ENCODE peak calls at places on chromosomes 4 and X, in nine cellular contexts. U, I, M, F, H, G, Q, N and L are unnamed samples.

GRCh38 chrX:153831435-153832150 is 1.2 kb upstream of the PDZD4 start:
- DNase-seq in Q (no peak), N (no peak), G (no peak), H (peak; percentile 61), M (no peak), F (no peak), I (no peak), U (no peak), L (no peak)

GRCh38 chr4:142446965-142447474 is 399.1 kb downstream of the INPP4B start:
- DNase-seq in F (no peak), U (no peak), G (no peak), H (no peak), I (no peak), Q (no peak), M (no peak), N (no peak), L (no peak)

GRCh38 chr4:123418486-123418931 is 21.9 kb downstream of the SPRY1 start:
- DNase-seq in H (peak; percentile 87), I (no peak), G (no peak), M (no peak), Q (peak; percentile 22), N (peak; percentile 82), U (no peak), F (peak; percentile 94), L (no peak)

GRCh38 chr4:10164877-10165283 is 48.3 kb upstream of the WDR1 start:
- DNase-seq in M (no peak), Q (no peak), N (no peak), G (peak; percentile 57), H (peak; percentile 83), I (no peak), F (peak; percentile 26), U (no peak), L (peak; percentile 62)

GRCh38 chrX:118528089-118528753 is 32.6 kb downstream of the DOCK11 start:
- DNase-seq in G (no peak), U (no peak), F (no peak), M (no peak), Q (no peak), H (no peak), N (no peak), I (no peak), L (no peak)

GRCh38 chrX:9530848-9531274 is 66.0 kb downstream of the TBL1X start:
- DNase-seq in M (peak; percentile 77), F (peak; percentile 83), N (peak; percentile 68), G (peak; percentile 54), I (no peak), U (no peak), H (peak; percentile 90), Q (peak; percentile 72), L (peak; percentile 65)

GRCh38 chrX:79524642-79525041 is 157.5 kb upstream of the ITM2A start:
- DNase-seq in G (no peak), I (no peak), U (no peak), N (no peak), M (no peak), Q (no peak), F (no peak), H (peak; percentile 48), L (no peak)

GRCh38 chr4:159049780-159050375 is 53.0 kb upstream of the RAPGEF2 start:
- DNase-seq in U (no peak), H (no peak), Q (no peak), G (no peak), I (no peak), N (no peak), F (no peak), M (no peak), L (no peak)

GRCh38 chrX:482192-482701 is 95.5 kb upstream of the PPP2R3B start:
- DNase-seq in N (no peak), Q (no peak), G (no peak), U (no peak), F (no peak), I (no peak), H (no peak), M (no peak), L (no peak)

GRCh38 chr4:126697748-126698147 is 935.0 kb upstream of the INTU start:
- DNase-seq in H (no peak), F (peak; percentile 43), G (no peak), I (no peak), Q (no peak), U (no peak), M (no peak), N (peak; percentile 43), L (no peak)

GRCh38 chr4:85512446-85513205 is 37.7 kb downstream of the ARHGAP24 start:
- DNase-seq in U (no peak), F (no peak), G (no peak), I (no peak), H (no peak), N (no peak), Q (no peak), M (no peak), L (no peak)

GRCh38 chrX:1667566-1667965 is 52.7 kb downstream of the ASMT start:
- DNase-seq in G (no peak), N (no peak), U (no peak), M (no peak), F (no peak), I (no peak), Q (no peak), H (no peak), L (no peak)

GRCh38 chr4:84994280-84994679 is 27.8 kb upstream of the WDFY3 start:
- DNase-seq in G (no peak), F (peak; percentile 1), H (peak; percentile 55), N (no peak), U (no peak), I (no peak), Q (peak; percentile 10), M (no peak), L (no peak)

GRCh38 chr4:105015750-105016149 is 130.9 kb upstream of the TET2 start:
- DNase-seq in N (no peak), U (no peak), H (no peak), Q (no peak), M (no peak), G (no peak), I (no peak), F (no peak), L (no peak)

GRCh38 chr4:174713821-174714220 is 115.2 kb downstream of the GLRA3 start:
- DNase-seq in F (no peak), N (no peak), I (no peak), G (no peak), U (no peak), H (no peak), Q (no peak), M (no peak), L (no peak)

GRCh38 chrX:24506082-24506481 is 41.0 kb downstream of the PDK3 start:
- DNase-seq in H (no peak), I (no peak), G (no peak), U (no peak), Q (no peak), M (no peak), F (no peak), N (no peak), L (no peak)

GRCh38 chr4:180434131-180434895 is 1808.9 kb upstream of the TENM3 start:
- DNase-seq in G (no peak), F (no peak), Q (no peak), N (no peak), U (no peak), M (no peak), I (no peak), H (no peak), L (no peak)

DNA sequence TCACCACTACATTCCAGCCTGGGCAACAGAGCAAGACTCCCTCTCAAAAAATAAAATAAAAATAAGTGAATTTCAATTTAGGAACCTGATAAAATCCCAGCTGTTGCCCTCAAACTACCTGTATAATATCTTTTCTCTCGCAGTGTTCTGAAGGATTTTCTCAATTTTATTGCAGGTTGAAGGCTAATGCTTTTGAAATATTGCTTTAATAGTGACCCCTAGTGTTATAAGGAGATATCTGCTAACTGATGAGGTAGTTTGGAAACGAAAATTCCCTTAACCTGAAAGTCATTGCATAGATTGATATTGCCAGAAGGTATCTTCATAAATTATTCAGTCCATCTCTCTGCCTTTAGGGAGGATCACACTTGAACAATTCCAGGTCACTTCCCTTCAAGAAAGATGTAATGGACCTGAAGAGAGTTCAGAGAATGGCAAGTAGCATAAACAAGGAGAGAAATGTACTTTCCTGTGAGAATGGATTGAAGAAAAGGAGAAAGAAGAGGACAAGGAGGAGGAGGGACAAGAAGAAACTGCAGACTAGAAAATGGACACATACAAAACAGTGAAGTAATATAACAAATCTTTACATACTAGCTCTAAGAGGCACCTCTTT is 44.1 kb downstream of the TIGD4 start:
- DNase-seq in N (no peak), Q (no peak), U (no peak), M (no peak), I (no peak), F (peak; percentile 45), G (no peak), H (no peak), L (no peak)
- TF ChIP-seq CTCF in N (peak; percentile 51), Q (peak; percentile 64), U (peak; percentile 71), M (peak; percentile 73), I (peak; percentile 68), F (peak; percentile 53), G (peak; percentile 35), H (peak; percentile 82), L (peak; percentile 50)

DNA sequence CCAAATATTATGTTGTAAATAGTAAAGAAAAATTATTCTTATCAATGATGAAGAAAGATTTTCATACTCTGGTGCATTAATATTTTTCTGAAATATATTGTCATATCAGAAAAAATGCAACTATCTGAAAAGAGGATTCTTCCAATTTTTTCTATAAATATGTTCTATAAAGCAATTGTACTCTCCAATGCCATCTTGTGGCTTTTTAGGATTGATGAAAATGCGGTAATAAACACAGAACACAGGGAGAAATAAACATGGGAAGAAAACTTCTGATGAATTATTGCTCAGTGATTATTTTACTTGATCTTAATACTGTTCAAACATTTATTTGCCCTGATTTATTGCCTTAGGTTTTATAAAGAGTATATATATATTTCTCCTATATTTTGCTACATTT is 215.4 kb downstream of the IL1RAPL1 start:
- DNase-seq in H (no peak), F (peak; percentile 6), N (no peak), Q (no peak), U (no peak), G (no peak), M (no peak), I (no peak), L (no peak)
- TF ChIP-seq CTCF in H (peak; percentile 53), F (no peak), N (no peak), Q (no peak), U (no peak), G (no peak), M (no peak), I (no peak), L (no peak)

DNA sequence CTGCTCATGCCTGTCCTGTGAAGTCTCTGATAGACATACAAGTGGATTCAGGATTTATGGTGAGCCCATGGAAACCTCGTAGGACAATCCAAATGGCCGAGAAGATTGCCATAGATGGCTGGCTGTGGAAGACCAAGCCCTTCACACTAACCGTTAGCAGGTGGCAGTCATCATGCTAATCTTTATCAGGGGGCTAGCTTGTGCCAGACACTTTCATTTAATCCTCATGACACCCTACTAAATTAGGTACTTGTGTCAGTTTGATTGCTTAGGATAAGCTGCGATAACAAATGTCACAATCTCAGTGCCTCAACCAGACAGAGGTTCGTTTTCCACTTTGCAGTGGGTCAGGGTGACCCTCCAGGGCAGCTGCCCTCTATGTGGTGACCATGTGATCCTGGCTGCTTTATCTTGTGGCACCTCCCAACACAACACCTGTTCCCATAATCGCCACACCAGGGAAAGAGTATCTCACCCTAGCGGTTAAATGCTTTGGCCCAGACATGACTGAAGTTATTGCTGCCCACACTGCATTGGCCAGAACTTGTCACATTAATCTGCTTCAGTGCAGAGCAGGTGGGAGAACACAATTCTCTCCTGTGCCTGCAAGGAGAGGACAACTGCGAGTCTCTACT is 60.8 kb downstream of the REPS2 start:
- DNase-seq in G (peak; percentile 62), F (peak; percentile 18), N (no peak), I (no peak), Q (no peak), H (peak; percentile 68), U (no peak), M (no peak), L (peak; percentile 24)
- TF ChIP-seq CTCF in G (peak; percentile 69), F (peak; percentile 57), N (peak; percentile 10), I (peak; percentile 33), Q (peak; percentile 16), H (peak; percentile 69), U (peak; percentile 38), M (peak; percentile 42), L (peak; percentile 31)

GRCh38 chr4:55184600-55185523 is 59.5 kb upstream of the KDR start:
- DNase-seq in Q (no peak), G (peak; percentile 43), N (no peak), I (no peak), H (peak; percentile 86), U (no peak), F (peak; percentile 67), M (peak; percentile 24), L (no peak)
- TF ChIP-seq CTCF in Q (no peak), G (peak; percentile 62), N (no peak), I (peak; percentile 29), H (peak; percentile 78), U (peak; percentile 43), F (peak; percentile 40), M (peak; percentile 38), L (no peak)